ENCODE peak calls at places on chromosomes 3 and 15, in nine cellular contexts. E is tibial artery; D is naive thymus-derived CD8-positive, alpha-beta T cell; T is nucleus accumbens; P is thoracic aorta; G is HEK293T; S is stimulated activated CD4-positive, alpha-beta T cell treated with anti-CD3 and anti-CD28 coated beads, Interleukin-12 subunit alpha, Interleukin-12 subunit beta, amount 100 ng/mL, for 48 hours; A is AG08396; V is NCI-H1092 treated with DMSO at 0.1 percent for 48 hours. Q is an unnamed sample.

GRCh38 chr15:64985382-64986033 is 4.2 kb downstream of the SPG21 start:
- DNase-seq in E (no peak), D (no peak), T (no peak), P (no peak), G (no peak), S (no peak), A (no peak), V (no peak), Q (no peak)

GRCh38 chr15:41501961-41502786 is 8.5 kb downstream of the ITPKA start:
- DNase-seq in E (no peak), D (no peak), T (no peak), P (no peak), G (no peak), S (no peak), A (peak; percentile 37), V (no peak), Q (no peak)

GRCh38 chr3:8492744-8493511 is 8.7 kb upstream of the LMCD1 start:
- DNase-seq in E (no peak), D (no peak), T (no peak), P (no peak), G (no peak), S (no peak), A (no peak), V (no peak), Q (no peak)

GRCh38 chr15:77826006-77826695 is 193.4 kb upstream of the LINGO1 start:
- DNase-seq in E (no peak), D (peak; percentile 59), T (no peak), P (no peak), G (no peak), S (no peak), A (no peak), V (no peak), Q (no peak)

GRCh38 chr3:55591893-55592292 is 104.8 kb upstream of the WNT5A start:
- DNase-seq in E (peak; percentile 24), D (no peak), T (no peak), P (no peak), G (no peak), S (no peak), A (no peak), V (no peak), Q (no peak)

GRCh38 chr15:31366169-31366734 is 39.6 kb downstream of the KLF13 start:
- DNase-seq in E (peak; percentile 68), D (peak; percentile 64), T (no peak), P (no peak), G (no peak), S (no peak), A (no peak), V (no peak), Q (no peak)

GRCh38 chr3:69200384-69201068 is 78.1 kb upstream of the LMOD3 start:
- DNase-seq in E (no peak), D (no peak), T (no peak), P (no peak), G (peak; percentile 60), S (peak; percentile 47), A (no peak), V (peak; percentile 46), Q (no peak)

GRCh38 chr3:157135671-157136396 is 24.1 kb downstream of the CCNL1 start:
- DNase-seq in E (peak; percentile 60), D (no peak), T (no peak), P (no peak), G (no peak), S (no peak), A (peak; percentile 37), V (no peak), Q (no peak)

GRCh38 chr3:169505577-169506155 is 157.8 kb downstream of the MECOM start:
- DNase-seq in E (no peak), D (no peak), T (no peak), P (no peak), G (no peak), S (no peak), A (no peak), V (no peak), Q (no peak)